ENCODE peak calls at places on chromosomes 16 and 17, in four cellular contexts. One of them, this sample, is unnamed.

GRCh38 chr17:45948498-45948880 is 50.6 kb upstream of the STH start:
- DNase-seq in posterior cingulate gyrus: no peak
- DNase-seq in EH: peak
- DNase-seq in stimulated activated CD4-positive, alpha-beta T cell treated with anti-CD3 and anti-CD28 coated beads, Interleukin-1b, Interleukin-23, amount 100 ng/mL, for 1 hour: no peak
- DNase-seq in this sample: no peak

GRCh38 chr16:47925811-47926460 is 229.9 kb downstream of the ABCC12 start:
- DNase-seq in posterior cingulate gyrus: no peak
- DNase-seq in EH: peak
- DNase-seq in stimulated activated CD4-positive, alpha-beta T cell treated with anti-CD3 and anti-CD28 coated beads, Interleukin-1b, Interleukin-23, amount 100 ng/mL, for 1 hour: no peak
- DNase-seq in this sample: no peak

GRCh38 chr16:30997887-30998711 is 12.3 kb downstream of the STX1B start:
- DNase-seq in EH: peak
- DNase-seq in posterior cingulate gyrus: no peak
- DNase-seq in stimulated activated CD4-positive, alpha-beta T cell treated with anti-CD3 and anti-CD28 coated beads, Interleukin-1b, Interleukin-23, amount 100 ng/mL, for 1 hour: no peak
- DNase-seq in this sample: no peak

GRCh38 chr17:77208217-77208808 is 67.5 kb downstream of the SEC14L1 start:
- DNase-seq in stimulated activated CD4-positive, alpha-beta T cell treated with anti-CD3 and anti-CD28 coated beads, Interleukin-1b, Interleukin-23, amount 100 ng/mL, for 1 hour: no peak
- DNase-seq in posterior cingulate gyrus: peak
- DNase-seq in EH: peak
- DNase-seq in this sample: no peak

GRCh38 chr16:10981697-10982216 is 37.4 kb downstream of the CLEC16A start:
- DNase-seq in stimulated activated CD4-positive, alpha-beta T cell treated with anti-CD3 and anti-CD28 coated beads, Interleukin-1b, Interleukin-23, amount 100 ng/mL, for 1 hour: no peak
- DNase-seq in posterior cingulate gyrus: no peak
- DNase-seq in EH: no peak
- DNase-seq in this sample: no peak

GRCh38 chr17:42944211-42944610 is 20.0 kb downstream of the AARSD1 start:
- DNase-seq in EH: no peak
- DNase-seq in stimulated activated CD4-positive, alpha-beta T cell treated with anti-CD3 and anti-CD28 coated beads, Interleukin-1b, Interleukin-23, amount 100 ng/mL, for 1 hour: no peak
- DNase-seq in posterior cingulate gyrus: no peak
- DNase-seq in this sample: no peak

GRCh38 chr17:57481901-57482300 is 225.6 kb downstream of the MSI2 start:
- DNase-seq in stimulated activated CD4-positive, alpha-beta T cell treated with anti-CD3 and anti-CD28 coated beads, Interleukin-1b, Interleukin-23, amount 100 ng/mL, for 1 hour: no peak
- DNase-seq in posterior cingulate gyrus: no peak
- DNase-seq in EH: peak
- DNase-seq in this sample: no peak

GRCh38 chr17:66459811-66460270 is 157.4 kb downstream of the PRKCA start:
- DNase-seq in stimulated activated CD4-positive, alpha-beta T cell treated with anti-CD3 and anti-CD28 coated beads, Interleukin-1b, Interleukin-23, amount 100 ng/mL, for 1 hour: no peak
- DNase-seq in EH: peak
- DNase-seq in posterior cingulate gyrus: no peak
- DNase-seq in this sample: no peak

GRCh38 chr16:67741118-67741517 is 22.0 kb upstream of the GFOD2 start:
- DNase-seq in stimulated activated CD4-positive, alpha-beta T cell treated with anti-CD3 and anti-CD28 coated beads, Interleukin-1b, Interleukin-23, amount 100 ng/mL, for 1 hour: no peak
- DNase-seq in posterior cingulate gyrus: no peak
- DNase-seq in EH: no peak
- DNase-seq in this sample: no peak

GRCh38 chr16:86088287-86088686 is 189.3 kb downstream of the IRF8 start:
- DNase-seq in EH: no peak
- DNase-seq in stimulated activated CD4-positive, alpha-beta T cell treated with anti-CD3 and anti-CD28 coated beads, Interleukin-1b, Interleukin-23, amount 100 ng/mL, for 1 hour: no peak
- DNase-seq in posterior cingulate gyrus: no peak
- DNase-seq in this sample: no peak

GRCh38 chr17:13420294-13421277 is 181.1 kb downstream of the HS3ST3A1 start:
- DNase-seq in stimulated activated CD4-positive, alpha-beta T cell treated with anti-CD3 and anti-CD28 coated beads, Interleukin-1b, Interleukin-23, amount 100 ng/mL, for 1 hour: no peak
- DNase-seq in EH: peak
- DNase-seq in posterior cingulate gyrus: no peak
- DNase-seq in this sample: no peak

GRCh38 chr17:82297280-82297803 is 20.1 kb downstream of the CD7 start:
- DNase-seq in stimulated activated CD4-positive, alpha-beta T cell treated with anti-CD3 and anti-CD28 coated beads, Interleukin-1b, Interleukin-23, amount 100 ng/mL, for 1 hour: no peak
- DNase-seq in posterior cingulate gyrus: peak
- DNase-seq in EH: peak
- DNase-seq in this sample: no peak

GRCh38 chr16:30113031-30113710 is at the start of gene GDPD3:
- DNase-seq in stimulated activated CD4-positive, alpha-beta T cell treated with anti-CD3 and anti-CD28 coated beads, Interleukin-1b, Interleukin-23, amount 100 ng/mL, for 1 hour: no peak
- DNase-seq in EH: no peak
- DNase-seq in posterior cingulate gyrus: no peak
- DNase-seq in this sample: no peak

GRCh38 chr17:1997587-1998425 is 27.3 kb downstream of the RTN4RL1 start:
- DNase-seq in EH: no peak
- DNase-seq in posterior cingulate gyrus: no peak
- DNase-seq in stimulated activated CD4-positive, alpha-beta T cell treated with anti-CD3 and anti-CD28 coated beads, Interleukin-1b, Interleukin-23, amount 100 ng/mL, for 1 hour: no peak
- DNase-seq in this sample: no peak